ENCODE peak calls at places on chromosomes 13 and 19, in five cellular contexts. M is HCT116, C is HepG2, O is GM12878, E is K562. K is an unnamed sample.

GRCh38 chr13:72853000-72853399 is 71.1 kb downstream of the PIBF1 start:
- DNase-seq in M (no peak), C (no peak), O (no peak), E (no peak), K (no peak)

GRCh38 chr13:80132741-80133601 is 208.0 kb downstream of the SPRY2 start:
- DNase-seq in M (no peak), C (peak), O (no peak), E (no peak), K (no peak)

GRCh38 chr19:35332817-35333216 is 3.8 kb downstream of the CD22 start:
- DNase-seq in M (no peak), C (no peak), O (no peak), E (peak), K (no peak)

GRCh38 chr13:51943721-51944120 is 67.5 kb downstream of the ATP7B start:
- DNase-seq in M (no peak), C (no peak), O (no peak), E (no peak), K (no peak)

GRCh38 chr19:30529876-30530275 is 157.7 kb downstream of the ZNF536 start:
- DNase-seq in M (no peak), C (no peak), O (no peak), E (no peak), K (no peak)

GRCh38 chr19:23365222-23365621 is 30.0 kb downstream of the ZNF91 start:
- DNase-seq in M (no peak), C (no peak), O (no peak), E (no peak), K (no peak)

GRCh38 chr13:98484289-98485219 is 92.4 kb downstream of the STK24 start:
- DNase-seq in M (peak), C (peak), O (no peak), E (peak), K (peak)

GRCh38 chr19:10871711-10872550 is 578 bp downstream of the CARM1 start:
- DNase-seq in M (no peak), C (no peak), O (no peak), E (peak), K (no peak)

GRCh38 chr19:43124360-43124759 is 41.9 kb upstream of the PSG2 start:
- DNase-seq in M (no peak), C (no peak), O (no peak), E (peak), K (no peak)

GRCh38 chr13:85287528-85287927 is 511.7 kb downstream of the SLITRK6 start:
- DNase-seq in M (no peak), C (no peak), O (no peak), E (no peak), K (no peak)

GRCh38 chr19:16778796-16779411 is 50.3 kb upstream of the SIN3B start:
- DNase-seq in M (peak), C (peak), O (peak), E (peak), K (peak)

DNA sequence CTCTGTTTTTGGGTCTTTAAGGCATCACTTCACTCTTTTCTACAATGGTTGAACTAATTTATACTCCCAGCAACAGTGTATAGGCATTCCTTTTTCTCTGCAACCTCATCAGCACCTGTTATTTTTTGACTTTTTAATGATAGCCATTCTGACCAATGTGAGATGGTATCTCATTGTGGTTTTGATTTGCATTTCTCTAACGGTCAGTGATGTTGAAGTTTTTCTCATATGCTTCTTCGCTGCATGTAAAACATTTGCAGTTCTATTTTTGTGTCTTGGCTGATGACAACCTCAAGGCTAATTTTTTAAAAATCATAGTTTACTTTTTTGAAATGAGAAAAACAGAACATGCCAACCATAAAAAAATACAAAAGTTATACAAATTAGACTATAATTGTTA is 258.2 kb upstream of the EDNRB start:
- DNase-seq in M (no peak), C (no peak), O (no peak), E (no peak), K (no peak)
- TF ChIP-seq SIN3A in M (no peak), C (no peak), O (no peak), E (no peak), K (no peak)

DNA sequence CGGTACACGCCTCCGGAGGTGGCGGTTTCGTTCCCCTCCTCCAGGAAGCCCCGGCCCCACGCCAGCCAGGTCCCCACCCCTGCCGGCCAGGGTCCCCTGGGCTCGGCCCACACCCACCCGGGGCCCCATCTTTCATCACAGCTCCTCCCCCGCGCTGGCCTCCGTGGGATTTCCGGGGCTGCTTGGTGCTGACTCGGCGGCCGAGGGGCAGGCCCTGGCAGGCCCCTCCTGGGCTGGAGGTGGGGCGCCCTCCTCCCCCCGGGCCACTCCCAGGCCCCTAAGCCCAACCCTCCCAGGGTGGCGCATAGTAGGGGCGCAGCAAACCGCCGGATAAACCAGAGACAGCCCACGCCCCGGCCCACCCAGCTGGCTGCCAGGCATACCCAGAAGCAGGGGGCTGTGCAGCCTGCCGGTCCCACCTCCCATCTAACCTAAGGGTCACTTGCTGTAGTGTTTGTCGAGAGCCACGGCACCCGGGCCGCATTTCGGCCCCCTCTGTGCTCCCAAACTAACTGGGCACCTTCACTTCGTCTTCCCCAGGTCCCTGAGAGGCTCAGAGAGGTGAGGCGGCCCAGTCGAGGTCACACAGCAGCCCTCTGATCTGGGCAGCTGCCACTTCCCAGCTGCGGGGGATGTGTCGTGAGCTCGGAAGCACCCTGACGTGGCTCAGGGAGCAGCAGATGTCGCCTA is 6.6 kb downstream of the ZBTB7A start:
- DNase-seq in M (no peak), C (no peak), O (peak), E (peak), K (no peak)
- TF ChIP-seq MAX in M (no peak), C (no peak), O (no peak), E (no peak), K (no peak)

GRCh38 chr13:102897371-102898138 is 51.7 kb downstream of the ERCC5 start:
- DNase-seq in M (no peak), C (no peak), O (no peak), E (no peak), K (no peak)
- TF ChIP-seq SIN3A in M (no peak), C (no peak), O (no peak), E (no peak), K (no peak)

GRCh38 chr13:97477824-97478223 is 43.9 kb downstream of the RAP2A start:
- DNase-seq in M (no peak), C (no peak), O (no peak), E (no peak), K (no peak)
- TF ChIP-seq MAX in M (no peak), C (no peak), O (no peak), E (no peak), K (no peak)

GRCh38 chr13:90719452-90719851 is 628.0 kb upstream of the MIR17HG start:
- DNase-seq in M (no peak), C (no peak), O (no peak), E (no peak), K (no peak)
- TF ChIP-seq SIN3A in M (no peak), C (no peak), O (no peak), E (no peak), K (no peak)

GRCh38 chr19:46494936-46495788 is 505 bp downstream of the PNMA8B start:
- DNase-seq in M (no peak), C (no peak), O (no peak), E (no peak), K (no peak)
- TF ChIP-seq MAX in M (no peak), C (no peak), O (no peak), E (no peak), K (peak)